ENCODE peak calls at places on chromosomes 2 and 18, in ten cellular contexts. M, O, N, H, Y, D, V, W, A and S are unnamed samples.

GRCh38 chr2:237665713-237666143 is 38.3 kb downstream of the LRRFIP1 start:
- DNase-seq in M (peak), O (no peak), N (no peak), H (peak), Y (no peak), D (no peak), V (no peak), W (no peak), A (no peak), S (no peak)

GRCh38 chr2:85949280-85949679 is 60.5 kb upstream of the ST3GAL5 start:
- DNase-seq in M (peak), O (no peak), N (no peak), H (no peak), Y (no peak), D (no peak), V (peak), W (no peak), A (no peak), S (no peak)

GRCh38 chr2:220104871-220105351 is 477.5 kb downstream of the SLC4A3 start:
- DNase-seq in M (peak), O (no peak), N (peak), H (peak), Y (peak), D (no peak), V (peak), W (peak), A (no peak), S (no peak)

GRCh38 chr2:187429989-187430388 is 18.1 kb downstream of the CALCRL start:
- DNase-seq in M (no peak), O (no peak), N (no peak), H (no peak), Y (no peak), D (no peak), V (no peak), W (no peak), A (no peak), S (peak)

GRCh38 chr2:215571693-215572092 is 135.8 kb upstream of the FN1 start:
- DNase-seq in M (no peak), O (no peak), N (no peak), H (no peak), Y (no peak), D (no peak), V (no peak), W (no peak), A (no peak), S (peak)

GRCh38 chr2:115763601-115764000 is 1321.2 kb downstream of the DPP10 start:
- DNase-seq in M (no peak), O (no peak), N (no peak), H (no peak), Y (no peak), D (no peak), V (no peak), W (no peak), A (no peak), S (no peak)

GRCh38 chr2:58664523-58665155 is 423.5 kb upstream of the FANCL start:
- DNase-seq in M (no peak), O (no peak), N (no peak), H (peak), Y (no peak), D (no peak), V (no peak), W (no peak), A (no peak), S (no peak)

GRCh38 chr2:200765139-200765951 is 46.4 kb upstream of the BZW1 start:
- DNase-seq in M (no peak), O (no peak), N (no peak), H (no peak), Y (no peak), D (no peak), V (no peak), W (no peak), A (no peak), S (peak)

GRCh38 chr18:36419913-36420531 is 122.5 kb downstream of the FHOD3 start:
- DNase-seq in M (no peak), O (no peak), N (no peak), H (peak), Y (no peak), D (no peak), V (peak), W (no peak), A (peak), S (no peak)

GRCh38 chr2:63590621-63591408 is 2.1 kb downstream of the MDH1 start:
- DNase-seq in M (no peak), O (no peak), N (peak), H (no peak), Y (no peak), D (peak), V (peak), W (peak), A (no peak), S (no peak)

GRCh38 chr2:46381263-46381849 is 84.1 kb downstream of the EPAS1 start:
- DNase-seq in M (no peak), O (no peak), N (no peak), H (no peak), Y (no peak), D (no peak), V (peak), W (no peak), A (no peak), S (no peak)

GRCh38 chr2:25230626-25231311 is 62.4 kb upstream of the POMC start:
- DNase-seq in M (peak), O (no peak), N (peak), H (peak), Y (no peak), D (peak), V (no peak), W (no peak), A (no peak), S (no peak)

GRCh38 chr2:202479610-202480009 is 103.5 kb downstream of the BMPR2 start:
- DNase-seq in M (no peak), O (no peak), N (no peak), H (no peak), Y (no peak), D (no peak), V (no peak), W (no peak), A (no peak), S (no peak)

GRCh38 chr2:224778474-224778877 is 62.3 kb upstream of the CCDC195 start:
- DNase-seq in M (peak), O (peak), N (no peak), H (peak), Y (peak), D (peak), V (peak), W (peak), A (peak), S (peak)

GRCh38 chr2:96918092-96918753 is 48.3 kb upstream of the SEMA4C start:
- DNase-seq in M (no peak), O (no peak), N (no peak), H (no peak), Y (no peak), D (no peak), V (no peak), W (no peak), A (no peak), S (no peak)

GRCh38 chr2:181949047-181949446 is 36.6 kb upstream of the PPP1R1C start:
- DNase-seq in M (no peak), O (no peak), N (no peak), H (no peak), Y (no peak), D (no peak), V (no peak), W (no peak), A (no peak), S (no peak)

GRCh38 chr2:230360028-230360427 is 33.0 kb downstream of the SP140L start:
- DNase-seq in M (no peak), O (no peak), N (no peak), H (no peak), Y (no peak), D (no peak), V (no peak), W (no peak), A (no peak), S (no peak)

GRCh38 chr18:79454034-79454735 is 58.5 kb downstream of the NFATC1 start:
- DNase-seq in M (peak), O (no peak), N (peak), H (no peak), Y (no peak), D (no peak), V (no peak), W (no peak), A (no peak), S (no peak)